ENCODE peak calls at places on chromosomes 11 and 22, in six cellular contexts. L is ovary, A is A549, X is epithelial cell of esophagus, W is nephron progenitor cell, S is kidney epithelial cell. O is an unnamed sample.

GRCh38 chr22:17043521-17043920 is 35.5 kb upstream of the GAB4 start:
- DNase-seq in X (no peak), A (no peak), L (no peak), W (no peak), S (no peak), O (no peak)

GRCh38 chr22:18970948-18971315 is 34.8 kb upstream of the PRODH start:
- DNase-seq in L (no peak), X (no peak), S (no peak), A (no peak), W (no peak), O (no peak)

GRCh38 chr11:2287102-2287501 is 14.6 kb downstream of the C11orf21 start:
- DNase-seq in W (no peak), L (peak; percentile 10), A (no peak), X (no peak), S (no peak), O (peak; percentile 2)

GRCh38 chr11:128532571-128533091 is 54.7 kb downstream of the ETS1 start:
- DNase-seq in W (no peak), S (no peak), L (no peak), A (no peak), X (no peak), O (no peak)

GRCh38 chr11:120517390-120518315 is 6.1 kb downstream of the GRIK4 start:
- DNase-seq in W (no peak), S (no peak), X (no peak), A (no peak), L (peak; percentile 42), O (no peak)

GRCh38 chr11:9759519-9760179 is 95.8 kb downstream of the SWAP70 start:
- DNase-seq in S (peak; percentile 100), A (peak; percentile 86), W (no peak), X (peak; percentile 100), L (peak; percentile 56), O (no peak)

GRCh38 chr11:67281552-67282150 is 7.5 kb upstream of the ANKRD13D start:
- DNase-seq in A (no peak), X (no peak), W (no peak), L (no peak), S (no peak), O (no peak)

GRCh38 chr11:58006940-58007339 is 16.7 kb upstream of the OR9Q1 start:
- DNase-seq in A (no peak), W (no peak), L (no peak), S (no peak), X (peak; percentile 71), O (no peak)

GRCh38 chr11:128302425-128303186 is 284.8 kb downstream of the ETS1 start:
- DNase-seq in W (no peak), X (no peak), A (no peak), L (no peak), S (no peak), O (no peak)

GRCh38 chr22:28922540-28923244 is 39.3 kb downstream of the ZNRF3 start:
- DNase-seq in W (no peak), A (no peak), S (no peak), L (no peak), X (no peak), O (no peak)

GRCh38 chr11:612201-612960 is 3.4 kb downstream of the IRF7 start:
- DNase-seq in W (no peak), A (peak; percentile 57), L (no peak), S (no peak), X (peak; percentile 40), O (no peak)

GRCh38 chr11:123509737-123510578 is 79.9 kb downstream of the GRAMD1B start:
- DNase-seq in A (no peak), S (peak; percentile 41), W (peak; percentile 67), L (no peak), X (peak; percentile 55), O (peak; percentile 59)

GRCh38 chr11:63888170-63889086 is 28.5 kb downstream of the RCOR2 start:
- DNase-seq in L (peak; percentile 71), W (peak; percentile 23), X (peak; percentile 95), S (peak; percentile 49), A (peak; percentile 32), O (peak; percentile 40)

GRCh38 chr11:70423523-70424505 is 25.5 kb downstream of the CTTN start:
- DNase-seq in A (peak; percentile 20), W (no peak), S (peak; percentile 87), L (no peak), X (no peak), O (no peak)

GRCh38 chr11:89436071-89436470 is 55.1 kb downstream of the NOX4 start:
- DNase-seq in S (peak; percentile 55), W (peak; percentile 20), A (no peak), L (no peak), X (peak; percentile 84), O (no peak)

GRCh38 chr11:134577801-134578200 is 165.8 kb upstream of the B3GAT1 start:
- DNase-seq in S (no peak), X (no peak), A (no peak), W (no peak), L (no peak), O (no peak)

GRCh38 chr11:133927690-133928627 is 28.8 kb downstream of the IGSF9B start:
- DNase-seq in A (peak; percentile 59), W (peak; percentile 80), S (no peak), L (peak; percentile 70), X (peak; percentile 42), O (peak; percentile 85)

GRCh38 chr11:72229336-72229924 is 4.9 kb downstream of the INPPL1 start:
- DNase-seq in S (no peak), A (no peak), X (no peak), L (no peak), W (no peak), O (no peak)

GRCh38 chr11:123457187-123457770 is 27.2 kb downstream of the GRAMD1B start:
- DNase-seq in A (no peak), S (no peak), X (no peak), W (no peak), L (no peak), O (no peak)

GRCh38 chr22:39556970-39557811 is 13.4 kb upstream of the CACNA1I start:
- DNase-seq in W (peak; percentile 68), L (peak; percentile 35), A (peak; percentile 33), S (no peak), X (peak; percentile 33), O (no peak)

GRCh38 chr22:45880732-45881523 is 96.0 kb downstream of the WNT7B start:
- DNase-seq in W (peak; percentile 46), A (no peak), L (no peak), X (no peak), S (no peak), O (no peak)

GRCh38 chr22:50183141-50183971 is 2.4 kb upstream of the TRABD start:
- DNase-seq in A (no peak), S (no peak), W (no peak), L (peak; percentile 47), X (no peak), O (no peak)

GRCh38 chr22:50185384-50186087 is at the start of gene TRABD:
- DNase-seq in W (peak; percentile 91), X (peak; percentile 90), S (no peak), A (peak; percentile 84), L (peak; percentile 90), O (peak; percentile 89)

GRCh38 chr22:50184541-50185383 is 951 bp upstream of the TRABD start:
- DNase-seq in X (no peak), L (peak; percentile 69), A (no peak), W (no peak), S (no peak), O (no peak)

GRCh38 chr22:50182176-50183081 is 3.3 kb upstream of the TRABD start:
- DNase-seq in A (no peak), X (no peak), W (no peak), S (no peak), L (peak; percentile 46), O (no peak)

DNA sequence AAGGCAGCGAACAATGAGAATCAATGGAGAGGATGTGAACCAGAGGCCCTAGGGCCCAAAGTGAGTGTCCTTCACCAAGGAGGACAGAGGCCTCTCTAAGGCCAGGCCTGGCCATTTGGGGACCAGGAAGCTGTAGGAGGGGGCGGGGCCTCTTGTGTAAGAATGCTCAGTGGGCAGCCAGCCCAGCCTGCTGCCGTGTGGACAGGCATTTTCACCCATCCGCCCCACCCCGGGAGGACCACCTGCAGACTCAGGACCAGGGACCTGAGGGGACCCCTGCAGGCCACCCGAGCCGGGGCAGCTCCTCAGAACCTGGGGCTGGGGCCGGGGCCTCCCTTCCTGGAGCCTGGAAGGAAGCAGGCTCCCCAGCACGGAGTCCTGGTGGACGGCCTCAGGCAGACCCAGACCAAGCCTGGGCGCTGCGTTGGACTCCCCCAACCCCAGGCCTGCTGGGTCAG is 1.7 kb upstream of the TRABD start:
- DNase-seq in X (peak; percentile 30), L (peak; percentile 79), A (peak; percentile 49), S (no peak), W (peak; percentile 48), O (no peak)
- TF ChIP-seq CTCF in X (peak; percentile 4), L (no peak), A (no peak), S (no peak), W (no peak), O (no peak)

GRCh38 chr11:61752117-61752924 is at the start of gene MYRF:
- DNase-seq in S (no peak), A (no peak), W (peak; percentile 82), L (peak; percentile 78), X (peak; percentile 28), O (peak; percentile 84)
- TF ChIP-seq CTCF in S (no peak), A (peak; percentile 98), W (peak; percentile 20), L (peak; percentile 9), X (peak; percentile 29), O (peak; percentile 33)

GRCh38 chr11:76047766-76048165 is 158.5 kb downstream of the WNT11 start:
- DNase-seq in A (no peak), W (no peak), L (no peak), S (no peak), X (no peak), O (no peak)
- TF ChIP-seq CTCF in A (no peak), W (no peak), L (no peak), S (no peak), X (no peak), O (no peak)

GRCh38 chr11:113952588-113952987 is 22.3 kb upstream of the HTR3A start:
- DNase-seq in W (no peak), S (no peak), L (no peak), X (no peak), A (no peak), O (no peak)

GRCh38 chr11:113952070-113952469 is 22.8 kb upstream of the HTR3A start:
- DNase-seq in A (no peak), L (no peak), W (no peak), S (no peak), X (no peak), O (no peak)

GRCh38 chr11:113949891-113950290 is 25.0 kb upstream of the HTR3A start:
- DNase-seq in A (no peak), L (no peak), S (no peak), W (no peak), X (no peak), O (no peak)

GRCh38 chr11:113954235-113954634 is 20.7 kb upstream of the HTR3A start:
- DNase-seq in W (no peak), A (no peak), L (no peak), S (no peak), X (peak; percentile 9), O (no peak)

GRCh38 chr11:113951487-113951886 is 23.4 kb upstream of the HTR3A start:
- DNase-seq in X (no peak), L (no peak), W (no peak), S (no peak), A (no peak), O (no peak)
- TF ChIP-seq CTCF in X (no peak), L (no peak), W (no peak), S (no peak), A (no peak), O (no peak)